ENCODE peak calls at places on chromosomes 12 and 14, in ten cellular contexts. C, P, I, G, W, N, Y, B, V and M are unnamed samples.

GRCh38 chr12:4909397-4909733 is 340 bp upstream of the KCNA1 start:
- DNase-seq in C (no peak), P (no peak), I (no peak), G (no peak), W (no peak), N (no peak), Y (no peak), B (no peak), V (no peak), M (no peak)

GRCh38 chr14:103279129-103280025 is 54.7 kb upstream of the EIF5 start:
- DNase-seq in C (no peak), P (no peak), I (peak), G (no peak), W (no peak), N (no peak), Y (no peak), B (no peak), V (no peak), M (no peak)

GRCh38 chr14:75303415-75303814 is 24.8 kb downstream of the FOS start:
- DNase-seq in C (peak), P (peak), I (peak), G (no peak), W (peak), N (peak), Y (peak), B (peak), V (no peak), M (peak)

GRCh38 chr14:90676859-90677258 is 139.4 kb downstream of the TTC7B start:
- DNase-seq in C (peak), P (no peak), I (no peak), G (no peak), W (no peak), N (no peak), Y (no peak), B (no peak), V (no peak), M (no peak)

GRCh38 chr12:121436706-121437105 is 36.8 kb downstream of the RNF34 start:
- DNase-seq in C (no peak), P (no peak), I (no peak), G (no peak), W (no peak), N (no peak), Y (no peak), B (no peak), V (no peak), M (no peak)

GRCh38 chr14:74522740-74523139 is 29.2 kb downstream of the ISCA2 start:
- DNase-seq in C (no peak), P (no peak), I (no peak), G (no peak), W (no peak), N (no peak), Y (no peak), B (no peak), V (no peak), M (no peak)

GRCh38 chr12:103955811-103956514 is 9.7 kb upstream of the TDG start:
- DNase-seq in C (no peak), P (no peak), I (no peak), G (no peak), W (no peak), N (no peak), Y (no peak), B (no peak), V (no peak), M (peak)

GRCh38 chr12:104727866-104728449 is 230.1 kb downstream of the SLC41A2 start:
- DNase-seq in C (no peak), P (no peak), I (no peak), G (no peak), W (no peak), N (no peak), Y (peak), B (no peak), V (no peak), M (no peak)

GRCh38 chr12:51218607-51219161 is 822 bp upstream of the POU6F1 start:
- DNase-seq in C (no peak), P (no peak), I (peak), G (no peak), W (no peak), N (no peak), Y (no peak), B (no peak), V (no peak), M (no peak)

GRCh38 chr12:106079148-106079738 is 59.5 kb downstream of the NUAK1 start:
- DNase-seq in C (no peak), P (no peak), I (no peak), G (no peak), W (no peak), N (no peak), Y (no peak), B (no peak), V (no peak), M (no peak)

GRCh38 chr12:94145231-94145979 is 3.0 kb upstream of the PLXNC1 start:
- DNase-seq in C (peak), P (peak), I (no peak), G (no peak), W (peak), N (peak), Y (peak), B (no peak), V (no peak), M (no peak)

GRCh38 chr14:100557658-100558057 is 29.6 kb downstream of the BEGAIN start:
- DNase-seq in C (no peak), P (peak), I (no peak), G (no peak), W (no peak), N (no peak), Y (no peak), B (no peak), V (no peak), M (no peak)